ENCODE peak calls at places on chromosome 9, in seven cellular contexts. I, C, U, A, O, F and R are unnamed samples.

GRCh38 chr9:84993105-84993504 is 323.6 kb downstream of the NTRK2 start:
- DNase-seq in A (no peak), C (no peak), U (no peak), O (no peak), I (no peak), F (no peak), R (no peak)

GRCh38 chr9:135505406-135506187 is 5.1 kb downstream of the MRPS2 start:
- DNase-seq in A (no peak), O (no peak), U (no peak), F (no peak), I (no peak), C (no peak), R (no peak)

GRCh38 chr9:89376286-89376685 is 58.0 kb downstream of the SECISBP2 start:
- DNase-seq in U (no peak), C (no peak), A (no peak), F (no peak), O (no peak), I (no peak), R (no peak)

GRCh38 chr9:129724456-129725190 is 28.2 kb downstream of the PTGES start:
- DNase-seq in U (no peak), O (no peak), F (no peak), A (no peak), C (no peak), I (no peak), R (no peak)

GRCh38 chr9:117315236-117315635 is 99.6 kb downstream of the ASTN2 start:
- DNase-seq in A (no peak), F (no peak), I (no peak), C (no peak), O (no peak), U (no peak), R (no peak)

GRCh38 chr9:132982508-132982907 is 4.0 kb downstream of the GFI1B start:
- DNase-seq in U (no peak), C (no peak), O (no peak), A (no peak), I (no peak), F (no peak), R (no peak)

GRCh38 chr9:3880851-3881250 is 355.1 kb upstream of the RFX3 start:
- DNase-seq in F (peak), O (no peak), I (no peak), U (no peak), C (no peak), A (no peak), R (no peak)

GRCh38 chr9:74412236-74412979 is 84.7 kb upstream of the RORB start:
- DNase-seq in I (no peak), A (no peak), O (no peak), F (no peak), C (no peak), U (no peak), R (no peak)

GRCh38 chr9:133948138-133948537 is 44.0 kb downstream of the VAV2 start:
- DNase-seq in F (no peak), C (no peak), I (no peak), A (no peak), O (no peak), U (peak), R (no peak)

GRCh38 chr9:134597041-134597913 is 44.3 kb upstream of the COL5A1 start:
- DNase-seq in O (no peak), U (no peak), I (no peak), C (no peak), A (no peak), F (peak), R (no peak)

GRCh38 chr9:99269429-99269828 is 47.3 kb downstream of the SEC61B start:
- DNase-seq in F (peak), U (no peak), I (no peak), O (no peak), A (no peak), C (no peak), R (no peak)

GRCh38 chr9:15087031-15087417 is 176.8 kb upstream of the FREM1 start:
- DNase-seq in U (no peak), C (no peak), F (peak), I (no peak), A (no peak), O (no peak), R (no peak)

GRCh38 chr9:87684627-87685204 is 41.2 kb upstream of the CTSL start:
- DNase-seq in A (peak), C (no peak), I (no peak), U (no peak), F (peak), O (peak), R (no peak)

GRCh38 chr9:89676281-89676680 is 71.5 kb downstream of the GADD45G start:
- DNase-seq in O (no peak), C (no peak), U (peak), A (peak), I (no peak), F (no peak), R (peak)

GRCh38 chr9:36833954-36834353 is 200.1 kb downstream of the PAX5 start:
- DNase-seq in F (no peak), O (no peak), A (no peak), U (no peak), C (no peak), I (no peak), R (no peak)

GRCh38 chr9:131254107-131254491 is 22.2 kb downstream of the FAM78A start:
- DNase-seq in U (peak), I (no peak), F (no peak), O (no peak), C (no peak), A (no peak), R (no peak)

GRCh38 chr9:97853844-97854695 is 1.0 kb downstream of the FOXE1 start:
- DNase-seq in F (peak), C (no peak), O (peak), I (peak), A (no peak), U (no peak), R (peak)

GRCh38 chr9:88789785-88790184 is 201.5 kb upstream of the S1PR3 start:
- DNase-seq in I (no peak), C (no peak), O (no peak), A (no peak), U (no peak), F (peak), R (no peak)

GRCh38 chr9:122076117-122076516 is 17.0 kb downstream of the TTLL11 start:
- DNase-seq in I (no peak), F (no peak), A (no peak), U (peak), O (no peak), C (no peak), R (no peak)

GRCh38 chr9:95462419-95463121 is 54.2 kb downstream of the PTCH1 start:
- DNase-seq in F (peak), A (peak), O (no peak), C (peak), I (peak), U (peak), R (peak)

GRCh38 chr9:108933231-108933630 is 693 bp downstream of the ELP1 start:
- DNase-seq in A (no peak), C (no peak), I (no peak), O (no peak), F (peak), U (no peak), R (no peak)

GRCh38 chr9:106890621-106891020 is 27.7 kb downstream of the ZNF462 start:
- DNase-seq in O (no peak), U (no peak), C (no peak), A (no peak), F (peak), I (no peak), R (no peak)

GRCh38 chr9:98576859-98577258 is 131.9 kb downstream of the GABBR2 start:
- DNase-seq in F (no peak), U (no peak), I (no peak), C (no peak), A (no peak), O (no peak), R (no peak)

GRCh38 chr9:15725953-15726352 is 173.1 kb downstream of the CCDC171 start:
- DNase-seq in C (no peak), U (no peak), I (no peak), F (peak), O (no peak), A (no peak), R (no peak)

GRCh38 chr9:111094433-111095421 is 56.5 kb upstream of the LPAR1 start:
- DNase-seq in U (peak), F (peak), C (no peak), O (no peak), I (no peak), A (no peak), R (no peak)

GRCh38 chr9:136713555-136713949 is 1.2 kb downstream of the DIPK1B start:
- DNase-seq in I (no peak), U (peak), O (no peak), F (no peak), C (no peak), A (peak), R (peak)

GRCh38 chr9:106445107-106445506 is 417.9 kb upstream of the ZNF462 start:
- DNase-seq in F (no peak), A (no peak), U (no peak), C (no peak), I (no peak), O (no peak), R (no peak)

GRCh38 chr9:111959960-111960359 is 63.3 kb downstream of the UGCG start:
- DNase-seq in A (no peak), U (no peak), O (no peak), I (no peak), C (no peak), F (no peak), R (no peak)

GRCh38 chr9:72949918-72950325 is 2.9 kb downstream of the ALDH1A1 start:
- DNase-seq in A (no peak), I (no peak), U (no peak), O (no peak), C (no peak), F (no peak), R (no peak)

GRCh38 chr9:99266136-99267023 is 44.3 kb downstream of the SEC61B start:
- DNase-seq in A (peak), O (peak), I (peak), U (peak), C (peak), F (peak), R (peak)

GRCh38 chr9:97528529-97529230 is 27.2 kb downstream of the TMOD1 start:
- DNase-seq in U (no peak), A (no peak), I (no peak), O (no peak), C (no peak), F (no peak), R (no peak)

GRCh38 chr9:686381-686813 is 155.1 kb upstream of the DMRT1 start:
- DNase-seq in C (no peak), O (no peak), I (no peak), F (peak), U (peak), A (no peak), R (no peak)

GRCh38 chr9:128523199-128523925 is 18.8 kb downstream of the GLE1 start:
- DNase-seq in C (no peak), F (peak), O (no peak), A (peak), U (peak), I (no peak), R (peak)

GRCh38 chr9:114446672-114447450 is 58.4 kb downstream of the WHRN start:
- DNase-seq in A (no peak), I (no peak), C (no peak), O (no peak), F (no peak), U (no peak), R (no peak)

GRCh38 chr9:13665418-13666066 is 386.1 kb upstream of the MPDZ start:
- DNase-seq in U (no peak), F (peak), A (no peak), O (no peak), C (no peak), I (no peak), R (no peak)

GRCh38 chr9:114348906-114349482 is 19.3 kb downstream of the ORM2 start:
- DNase-seq in F (peak), C (peak), U (peak), A (peak), O (peak), I (peak), R (no peak)

GRCh38 chr9:127382541-127382940 is 14.4 kb upstream of the SLC2A8 start:
- DNase-seq in I (no peak), C (no peak), F (no peak), U (no peak), A (no peak), O (no peak), R (no peak)

GRCh38 chr9:92404437-92404836 is at the start of gene OGN:
- DNase-seq in I (no peak), F (peak), U (no peak), A (no peak), O (no peak), C (no peak), R (no peak)